ENCODE peak calls at places on chromosomes 13 and 19, in nine cellular contexts. D, T, Q, U, O, A, K, G and S are unnamed samples.

GRCh38 chr19:9597027-9597426 is 12.7 kb upstream of the ZNF121 start:
- DNase-seq in U (no peak), D (no peak), T (no peak), Q (no peak), O (no peak), A (no peak), G (no peak), K (no peak), S (no peak)

GRCh38 chr13:60329221-60329983 is 67.6 kb upstream of the TDRD3 start:
- DNase-seq in U (no peak), K (peak; percentile 12), O (no peak), G (peak; percentile 87), D (peak; percentile 41), T (no peak), A (no peak), Q (peak; percentile 34), S (no peak)

GRCh38 chr13:27359203-27359821 is 65.1 kb upstream of the GTF3A start:
- DNase-seq in G (peak; percentile 84), O (peak; percentile 83), A (no peak), U (no peak), Q (peak; percentile 71), K (peak; percentile 43), D (peak; percentile 68), T (peak; percentile 53), S (peak; percentile 30)

GRCh38 chr19:44878119-44878865 is 12.8 kb upstream of the TOMM40 start:
- DNase-seq in T (no peak), Q (no peak), U (no peak), G (no peak), O (no peak), A (no peak), K (no peak), D (no peak), S (no peak)

GRCh38 chr19:48772503-48772953 is 17.2 kb downstream of the FGF21 start:
- DNase-seq in G (no peak), K (peak; percentile 94), A (no peak), O (no peak), U (no peak), T (peak; percentile 53), Q (peak; percentile 89), D (no peak), S (peak; percentile 64)

GRCh38 chr13:34201050-34201913 is 383.3 kb downstream of the RFC3 start:
- DNase-seq in U (no peak), A (no peak), T (peak; percentile 66), Q (no peak), K (peak; percentile 16), D (no peak), O (no peak), G (no peak), S (no peak)

GRCh38 chr19:56748443-56748842 is 76.9 kb upstream of the ZNF835 start:
- DNase-seq in T (no peak), D (no peak), Q (no peak), K (peak; percentile 47), O (no peak), G (peak; percentile 11), U (no peak), A (no peak), S (no peak)

GRCh38 chr19:32138416-32138815 is 207.0 kb upstream of the ZNF507 start:
- DNase-seq in A (no peak), U (no peak), Q (no peak), D (peak; percentile 14), O (no peak), K (no peak), T (no peak), G (peak; percentile 18), S (no peak)

GRCh38 chr19:42349378-42350107 is 24.1 kb downstream of the MEGF8 start:
- DNase-seq in D (no peak), O (no peak), U (no peak), A (no peak), T (no peak), K (no peak), G (no peak), Q (no peak), S (no peak)

GRCh38 chr19:13012390-13012689 is 17.1 kb downstream of the NFIX start:
- DNase-seq in A (no peak), D (no peak), U (no peak), T (no peak), K (no peak), O (no peak), Q (no peak), G (no peak), S (no peak)
- H3K4me3 ChIP-seq in A (peak overlapping the region; percentile 50), D (no peak overlapping the region), U (peak overlapping the region; percentile 18), T (peak overlapping the region; percentile 41), K (no peak overlapping the region), O (peak overlapping the region; percentile 27), Q (no peak overlapping the region), G (peak overlapping the region; percentile 45), S (peak overlapping the region; percentile 44)

GRCh38 chr19:47697863-47698609 is 15.2 kb upstream of the EHD2 start:
- DNase-seq in Q (peak; percentile 79), T (peak; percentile 73), O (peak; percentile 94), G (peak; percentile 95), A (peak; percentile 90), U (peak; percentile 82), K (peak; percentile 67), D (peak; percentile 82), S (peak; percentile 84)
- TF ChIP-seq POLR2AphosphoS5 in Q (no peak), T (peak; percentile 85), O (peak; percentile 66), G (peak; percentile 25), A (no peak), U (peak; percentile 46), K (no peak), D (no peak), S (peak; percentile 59)

DNA sequence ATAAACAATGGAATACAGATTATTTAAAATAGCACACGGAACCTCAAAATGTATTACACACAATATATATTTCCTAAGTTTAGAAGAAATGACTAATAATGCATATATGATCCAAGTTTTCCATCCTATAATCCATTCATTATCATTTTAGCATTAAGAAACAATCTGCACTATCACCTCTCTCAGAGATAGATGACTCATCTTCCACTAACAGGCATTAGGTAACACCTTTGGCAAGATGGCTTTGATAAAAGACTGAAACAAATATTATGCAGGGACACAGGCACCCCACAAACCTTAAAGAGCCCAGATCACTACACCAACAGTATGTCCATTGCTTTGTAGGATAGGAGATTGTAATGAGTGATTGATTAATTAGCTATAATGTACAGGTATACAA is 4.1 kb downstream of the ENOX1 start:
- DNase-seq in O (no peak), U (no peak), T (no peak), G (no peak), K (no peak), A (no peak), D (no peak), Q (no peak), S (no peak)
- H3K27me3 ChIP-seq in O (no peaks in the 10 kb centered on the region), U (peaks cover 18% of the 10 kb centered on the region), T (no peaks in the 10 kb centered on the region), G (peaks cover 98% of the 10 kb centered on the region), K (peaks cover 24% of the 10 kb centered on the region), A (peaks cover 7% of the 10 kb centered on the region), D (no peaks in the 10 kb centered on the region), Q (peaks cover 23% of the 10 kb centered on the region), S (no peaks in the 10 kb centered on the region)

GRCh38 chr13:42377640-42378382 is 105.9 kb downstream of the AKAP11 start:
- DNase-seq in K (no peak), A (no peak), D (no peak), O (no peak), U (no peak), T (no peak), G (no peak), Q (no peak), S (no peak)
- H3K4me3 ChIP-seq in K (no peak overlapping the region), A (no peak overlapping the region), D (no peak overlapping the region), O (no peak overlapping the region), U (no peak overlapping the region), T (no peak overlapping the region), G (no peak overlapping the region), Q (no peak overlapping the region), S (no peak overlapping the region)